ENCODE peak calls at places on chromosome 15, in eight cellular contexts. One of them, this sample, is unnamed.
A peak's percentile ranks its signal among the peaks of the same experiment; 100 is the strongest.

GRCh38 chr15:78103406-78104118 is 11.2 kb downstream of the SH2D7 start:
- DNase-seq in right cardiac atrium: no peak
- DNase-seq in central memory CD4-positive, alpha-beta T cell: peak; percentile 52
- DNase-seq in GM12891: peak; percentile 79
- DNase-seq in AG20443: no peak
- DNase-seq in ELR: no peak
- DNase-seq in brain microvascular endothelial cell: no peak
- DNase-seq in NCI-H1417: no peak
- DNase-seq in this sample: no peak

GRCh38 chr15:56047354-56047753 is 53.9 kb upstream of the NEDD4 start:
- DNase-seq in GM12891: no peak
- DNase-seq in central memory CD4-positive, alpha-beta T cell: no peak
- DNase-seq in brain microvascular endothelial cell: no peak
- DNase-seq in AG20443: no peak
- DNase-seq in right cardiac atrium: no peak
- DNase-seq in NCI-H1417: no peak
- DNase-seq in ELR: peak; percentile 49
- DNase-seq in this sample: no peak

GRCh38 chr15:73053398-73053723 is 1.1 kb downstream of the NEO1 start:
- DNase-seq in central memory CD4-positive, alpha-beta T cell: no peak
- DNase-seq in GM12891: no peak
- DNase-seq in brain microvascular endothelial cell: no peak
- DNase-seq in NCI-H1417: no peak
- DNase-seq in AG20443: no peak
- DNase-seq in right cardiac atrium: no peak
- DNase-seq in ELR: no peak
- DNase-seq in this sample: no peak

GRCh38 chr15:26867199-26868007 is 541 bp downstream of the GABRA5 start:
- DNase-seq in right cardiac atrium: no peak
- DNase-seq in AG20443: peak; percentile 48
- DNase-seq in central memory CD4-positive, alpha-beta T cell: no peak
- DNase-seq in ELR: no peak
- DNase-seq in GM12891: no peak
- DNase-seq in NCI-H1417: no peak
- DNase-seq in brain microvascular endothelial cell: no peak
- DNase-seq in this sample: no peak

GRCh38 chr15:67037694-67038093 is 27.7 kb upstream of the SMAD3 start:
- DNase-seq in NCI-H1417: no peak
- DNase-seq in ELR: no peak
- DNase-seq in central memory CD4-positive, alpha-beta T cell: no peak
- DNase-seq in GM12891: no peak
- DNase-seq in AG20443: no peak
- DNase-seq in right cardiac atrium: no peak
- DNase-seq in brain microvascular endothelial cell: no peak
- DNase-seq in this sample: no peak

GRCh38 chr15:99472416-99473145 is 93.2 kb upstream of the MEF2A start:
- DNase-seq in brain microvascular endothelial cell: no peak
- DNase-seq in right cardiac atrium: no peak
- DNase-seq in central memory CD4-positive, alpha-beta T cell: no peak
- DNase-seq in GM12891: no peak
- DNase-seq in NCI-H1417: no peak
- DNase-seq in AG20443: no peak
- DNase-seq in ELR: no peak
- DNase-seq in this sample: no peak

GRCh38 chr15:63234479-63234878 is 42.9 kb upstream of the APH1B start:
- DNase-seq in right cardiac atrium: peak; percentile 77
- DNase-seq in ELR: peak; percentile 38
- DNase-seq in brain microvascular endothelial cell: peak; percentile 80
- DNase-seq in AG20443: peak; percentile 41
- DNase-seq in GM12891: no peak
- DNase-seq in NCI-H1417: no peak
- DNase-seq in central memory CD4-positive, alpha-beta T cell: no peak
- DNase-seq in this sample: peak; percentile 70

GRCh38 chr15:72873379-72874233 is 90.0 kb upstream of the ADPGK start:
- DNase-seq in GM12891: no peak
- DNase-seq in AG20443: no peak
- DNase-seq in central memory CD4-positive, alpha-beta T cell: no peak
- DNase-seq in ELR: no peak
- DNase-seq in right cardiac atrium: no peak
- DNase-seq in NCI-H1417: no peak
- DNase-seq in brain microvascular endothelial cell: no peak
- DNase-seq in this sample: no peak

GRCh38 chr15:46452297-46452820 is 817.5 kb downstream of the SQOR start:
- DNase-seq in NCI-H1417: no peak
- DNase-seq in central memory CD4-positive, alpha-beta T cell: no peak
- DNase-seq in GM12891: no peak
- DNase-seq in brain microvascular endothelial cell: no peak
- DNase-seq in ELR: no peak
- DNase-seq in right cardiac atrium: no peak
- DNase-seq in AG20443: no peak
- DNase-seq in this sample: no peak

GRCh38 chr15:76377751-76378150 is 41.2 kb downstream of the ISL2 start:
- DNase-seq in GM12891: no peak
- DNase-seq in AG20443: no peak
- DNase-seq in central memory CD4-positive, alpha-beta T cell: no peak
- DNase-seq in NCI-H1417: no peak
- DNase-seq in brain microvascular endothelial cell: no peak
- DNase-seq in right cardiac atrium: no peak
- DNase-seq in ELR: no peak
- DNase-seq in this sample: no peak

GRCh38 chr15:31341036-31341435 is 14.4 kb downstream of the KLF13 start:
- DNase-seq in right cardiac atrium: no peak
- DNase-seq in ELR: no peak
- DNase-seq in AG20443: no peak
- DNase-seq in NCI-H1417: no peak
- DNase-seq in central memory CD4-positive, alpha-beta T cell: no peak
- DNase-seq in brain microvascular endothelial cell: no peak
- DNase-seq in GM12891: no peak
- DNase-seq in this sample: no peak

GRCh38 chr15:81016253-81017068 is 15.7 kb downstream of the TLNRD1 start:
- DNase-seq in central memory CD4-positive, alpha-beta T cell: no peak
- DNase-seq in brain microvascular endothelial cell: no peak
- DNase-seq in right cardiac atrium: no peak
- DNase-seq in NCI-H1417: no peak
- DNase-seq in GM12891: no peak
- DNase-seq in AG20443: peak; percentile 38
- DNase-seq in ELR: no peak
- DNase-seq in this sample: no peak

GRCh38 chr15:98649996-98650870 is 1.9 kb downstream of the IGF1R start:
- DNase-seq in brain microvascular endothelial cell: no peak
- DNase-seq in central memory CD4-positive, alpha-beta T cell: peak; percentile 67
- DNase-seq in right cardiac atrium: peak; percentile 79
- DNase-seq in GM12891: no peak
- DNase-seq in ELR: peak; percentile 40
- DNase-seq in NCI-H1417: no peak
- DNase-seq in AG20443: peak; percentile 26
- DNase-seq in this sample: peak; percentile 67

GRCh38 chr15:96325579-96326331 is 4.7 kb upstream of the NR2F2 start:
- DNase-seq in central memory CD4-positive, alpha-beta T cell: no peak
- DNase-seq in ELR: peak; percentile 61
- DNase-seq in right cardiac atrium: no peak
- DNase-seq in NCI-H1417: no peak
- DNase-seq in GM12891: no peak
- DNase-seq in AG20443: no peak
- DNase-seq in brain microvascular endothelial cell: peak; percentile 41
- DNase-seq in this sample: no peak

GRCh38 chr15:98860647-98861041 is 146.9 kb downstream of the PGPEP1L start:
- DNase-seq in AG20443: no peak
- DNase-seq in right cardiac atrium: no peak
- DNase-seq in brain microvascular endothelial cell: no peak
- DNase-seq in central memory CD4-positive, alpha-beta T cell: no peak
- DNase-seq in ELR: no peak
- DNase-seq in GM12891: no peak
- DNase-seq in NCI-H1417: no peak
- DNase-seq in this sample: no peak

GRCh38 chr15:68365140-68365745 is 66.7 kb downstream of the ITGA11 start:
- DNase-seq in AG20443: no peak
- DNase-seq in ELR: no peak
- DNase-seq in brain microvascular endothelial cell: no peak
- DNase-seq in GM12891: no peak
- DNase-seq in NCI-H1417: no peak
- DNase-seq in right cardiac atrium: peak; percentile 75
- DNase-seq in central memory CD4-positive, alpha-beta T cell: no peak
- DNase-seq in this sample: peak; percentile 59

GRCh38 chr15:65869954-65870871 is 922 bp downstream of the RAB11A start:
- DNase-seq in central memory CD4-positive, alpha-beta T cell: peak; percentile 12
- DNase-seq in brain microvascular endothelial cell: peak; percentile 28
- DNase-seq in GM12891: no peak
- DNase-seq in right cardiac atrium: peak; percentile 75
- DNase-seq in AG20443: peak; percentile 24
- DNase-seq in NCI-H1417: no peak
- DNase-seq in ELR: peak; percentile 57
- DNase-seq in this sample: peak; percentile 54

GRCh38 chr15:83292317-83292716 is 7.9 kb upstream of the BNC1 start:
- DNase-seq in GM12891: no peak
- DNase-seq in right cardiac atrium: no peak
- DNase-seq in AG20443: peak; percentile 55
- DNase-seq in ELR: peak; percentile 55
- DNase-seq in central memory CD4-positive, alpha-beta T cell: no peak
- DNase-seq in brain microvascular endothelial cell: no peak
- DNase-seq in NCI-H1417: no peak
- DNase-seq in this sample: no peak

This sample was measured in Right ventricle myocardium superior.